ENCODE peak calls at places on chromosome 13, in nine cellular contexts. A, G, V, Y, Q, S, X, I and C are unnamed samples.

GRCh38 chr13:96862093-96862492 is 132.2 kb downstream of the OXGR1 start:
- DNase-seq in Y (no peak), A (no peak), X (no peak), G (no peak), S (no peak), Q (no peak), I (no peak), V (no peak), C (no peak)

GRCh38 chr13:33072282-33072681 is 56.1 kb downstream of the KL start:
- DNase-seq in Y (no peak), A (no peak), Q (no peak), I (no peak), G (no peak), X (no peak), S (no peak), V (no peak), C (no peak)

GRCh38 chr13:30647420-30647819 is 29.7 kb downstream of the USPL1 start:
- DNase-seq in V (no peak), X (no peak), Y (no peak), Q (no peak), A (no peak), I (no peak), S (no peak), G (no peak), C (no peak)

GRCh38 chr13:21047087-21047486 is 14.3 kb downstream of the LATS2 start:
- DNase-seq in X (no peak), V (no peak), G (no peak), Y (no peak), S (no peak), Q (no peak), A (no peak), I (no peak), C (no peak)

GRCh38 chr13:36806102-36806501 is 12.9 kb upstream of the RFXAP start:
- DNase-seq in S (no peak), G (no peak), Q (no peak), V (no peak), I (no peak), A (no peak), Y (no peak), X (no peak), C (no peak)

GRCh38 chr13:74886496-74886895 is 595.5 kb downstream of the TBC1D4 start:
- DNase-seq in X (no peak), G (no peak), Q (no peak), I (no peak), Y (peak), V (peak), A (no peak), S (no peak), C (no peak)

GRCh38 chr13:114019367-114019766 is 45.5 kb upstream of the C13orf46 start:
- DNase-seq in G (no peak), A (no peak), I (no peak), V (no peak), X (no peak), Y (no peak), Q (no peak), S (no peak), C (no peak)

GRCh38 chr13:31096624-31097302 is 64.9 kb downstream of the HSPH1 start:
- DNase-seq in A (no peak), X (no peak), S (no peak), Q (peak), I (no peak), V (no peak), G (no peak), Y (no peak), C (no peak)

GRCh38 chr13:73189766-73190165 is 131.0 kb downstream of the KLF5 start:
- DNase-seq in V (no peak), A (no peak), S (no peak), X (no peak), G (no peak), Q (no peak), I (no peak), Y (no peak), C (no peak)

GRCh38 chr13:85833938-85834337 is 34.7 kb upstream of the SLITRK6 start:
- DNase-seq in Q (no peak), A (no peak), Y (no peak), G (no peak), S (no peak), V (no peak), I (no peak), X (no peak), C (no peak)

GRCh38 chr13:76331948-76332712 is 554.1 kb downstream of the KCTD12 start:
- DNase-seq in X (no peak), I (no peak), G (no peak), Y (peak), V (no peak), Q (no peak), S (no peak), A (no peak), C (no peak)

GRCh38 chr13:40189885-40190655 is 476.4 kb downstream of the FOXO1 start:
- DNase-seq in Y (no peak), S (no peak), I (no peak), V (peak), A (peak), G (no peak), X (no peak), Q (no peak), C (peak)

GRCh38 chr13:57825066-57825465 is 193.5 kb downstream of the PCDH17 start:
- DNase-seq in G (no peak), Y (no peak), X (no peak), A (no peak), V (no peak), S (no peak), Q (no peak), I (no peak), C (no peak)

GRCh38 chr13:67277581-67277980 is 47.4 kb upstream of the PCDH9 start:
- DNase-seq in X (no peak), V (no peak), Y (peak), S (no peak), Q (no peak), I (no peak), G (no peak), A (no peak), C (no peak)

GRCh38 chr13:76792680-76793334 is 93.4 kb downstream of the KCTD12 start:
- DNase-seq in I (no peak), Y (peak), G (peak), Q (no peak), S (peak), A (peak), V (peak), X (no peak), C (no peak)

GRCh38 chr13:65378943-65379519 is 1851.1 kb downstream of the PCDH9 start:
- DNase-seq in X (no peak), G (no peak), A (no peak), S (no peak), I (no peak), V (peak), Q (no peak), Y (peak), C (no peak)

GRCh38 chr13:105368781-105369180 is 1166.7 kb downstream of the EFNB2 start:
- DNase-seq in V (no peak), G (no peak), A (no peak), Q (no peak), Y (no peak), S (no peak), I (no peak), X (no peak), C (no peak)

GRCh38 chr13:96958286-96958891 is 35.9 kb downstream of the OXGR1 start:
- DNase-seq in X (no peak), A (no peak), G (no peak), Y (peak), I (no peak), S (no peak), Q (no peak), V (peak), C (no peak)

GRCh38 chr13:36986462-36987240 is 12.5 kb downstream of the ALG5 start:
- DNase-seq in G (no peak), Q (no peak), S (no peak), I (no peak), A (no peak), X (no peak), V (peak), Y (peak), C (no peak)

GRCh38 chr13:109281017-109281416 is 505.4 kb downstream of the IRS2 start:
- DNase-seq in Y (no peak), A (no peak), X (no peak), Q (no peak), V (no peak), S (no peak), I (no peak), G (no peak), C (no peak)

GRCh38 chr13:40494513-40494912 is 171.9 kb downstream of the FOXO1 start:
- DNase-seq in I (no peak), X (no peak), A (no peak), Y (peak), Q (no peak), G (no peak), V (no peak), S (no peak), C (no peak)

GRCh38 chr13:23322353-23323336 is 110.9 kb downstream of the SACS start:
- DNase-seq in I (no peak), S (no peak), A (no peak), V (no peak), G (no peak), X (no peak), Q (no peak), Y (no peak), C (no peak)

GRCh38 chr13:109998808-109999528 is 212.6 kb upstream of the IRS2 start:
- DNase-seq in X (no peak), Q (no peak), S (no peak), Y (peak), I (no peak), V (peak), G (peak), A (no peak), C (no peak)

GRCh38 chr13:75263741-75264407 is 218.1 kb downstream of the TBC1D4 start:
- DNase-seq in Y (peak), I (no peak), A (no peak), G (peak), V (peak), S (no peak), Q (no peak), X (no peak), C (no peak)

GRCh38 chr13:63198076-63198475 is 1782.4 kb upstream of the PCDH20 start:
- DNase-seq in A (no peak), S (no peak), I (no peak), X (no peak), V (no peak), G (no peak), Q (peak), Y (no peak), C (no peak)

GRCh38 chr13:31896427-31896826 is 135.1 kb upstream of the FRY start:
- DNase-seq in G (peak), A (no peak), X (no peak), V (peak), Q (no peak), S (peak), I (peak), Y (peak), C (no peak)

GRCh38 chr13:54185101-54185500 is 1156.5 kb downstream of the OLFM4 start:
- DNase-seq in G (no peak), I (no peak), S (no peak), X (no peak), Y (no peak), V (no peak), A (no peak), Q (no peak), C (no peak)

GRCh38 chr13:75660694-75661093 is 24.6 kb downstream of the LMO7 start:
- DNase-seq in I (no peak), A (no peak), S (no peak), G (no peak), Y (no peak), X (no peak), Q (no peak), V (no peak), C (no peak)

DNA sequence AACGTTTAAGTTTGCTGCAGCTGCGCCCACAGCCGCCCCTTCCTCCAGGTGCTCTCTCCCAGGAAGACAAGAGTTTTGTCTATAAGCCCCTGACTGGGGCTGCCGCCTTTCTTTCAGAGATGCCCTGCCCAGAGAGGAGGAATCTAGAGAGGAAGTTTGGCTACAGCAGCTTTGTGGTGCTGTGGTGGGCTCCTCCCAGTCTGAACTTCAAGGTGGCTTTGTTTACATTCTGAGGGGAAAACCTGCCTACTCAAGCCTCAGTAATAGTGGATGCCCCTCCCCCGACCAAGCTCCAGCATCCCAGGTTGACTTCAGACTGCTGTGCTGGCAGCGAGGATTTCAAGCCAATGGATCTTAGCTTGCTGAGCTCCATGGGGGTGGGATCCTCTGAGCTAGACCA is 6.4 kb upstream of the ERICH6B start:
- DNase-seq in I (no peak), G (no peak), Y (no peak), X (no peak), S (no peak), V (no peak), A (no peak), Q (no peak), C (no peak)
- TF ChIP-seq CTCF in I (no peak), G (no peak), Y (no peak), X (no peak), S (no peak), V (no peak), A (no peak), Q (no peak), C (no peak)

DNA sequence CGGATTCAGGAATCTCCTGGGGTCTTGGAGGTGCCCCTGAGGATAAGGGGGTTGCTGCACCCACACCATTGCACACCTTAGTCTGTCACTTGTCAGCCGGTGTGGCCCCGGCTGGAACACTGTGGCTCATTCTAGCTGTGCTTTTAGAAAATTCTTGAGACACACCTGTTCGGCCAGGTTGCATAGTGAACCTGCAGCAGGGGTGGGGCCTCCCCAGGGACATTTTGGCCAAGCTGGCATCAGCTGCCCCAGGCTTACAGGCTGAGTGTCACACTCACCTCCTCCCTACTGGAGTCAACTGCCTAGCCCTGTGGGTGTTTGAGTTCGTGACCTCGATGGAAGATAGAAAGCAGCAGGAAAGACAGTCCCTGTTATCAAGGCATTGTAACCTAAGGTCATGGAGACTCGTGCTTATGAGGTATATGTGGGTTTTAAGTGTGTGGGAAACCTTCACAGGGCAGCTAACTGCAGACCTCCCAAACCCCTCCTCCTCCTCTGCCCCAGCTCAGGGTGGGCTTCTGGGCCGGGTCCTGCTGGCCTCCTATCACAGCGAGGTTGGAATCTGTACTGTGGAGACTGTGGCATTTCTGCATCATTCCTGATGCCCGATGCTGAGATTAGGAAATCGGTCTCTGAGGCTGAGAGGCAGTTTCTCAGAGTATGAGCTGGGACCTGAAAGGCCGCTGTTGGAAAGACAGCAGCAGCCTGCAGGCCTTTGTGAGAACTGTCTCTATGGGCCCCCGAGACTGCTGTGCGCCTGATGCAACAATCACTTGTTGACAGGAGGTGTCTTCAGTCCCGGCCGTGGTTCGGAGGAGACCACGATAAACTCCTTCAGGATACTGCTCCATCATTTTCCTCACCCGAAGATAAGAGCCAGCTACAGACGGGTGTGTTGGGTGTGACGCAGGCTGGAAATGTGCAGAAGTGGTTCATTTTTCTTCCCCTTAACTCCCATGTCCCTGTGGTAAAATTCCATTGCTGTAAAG is 72.2 kb downstream of the ATP11A start:
- DNase-seq in G (peak), I (no peak), V (no peak), Y (no peak), A (no peak), Q (peak), S (no peak), X (no peak), C (no peak)
- TF ChIP-seq CTCF in G (no peak), I (no peak), V (no peak), Y (no peak), A (no peak), Q (no peak), S (no peak), X (no peak), C (peak)

GRCh38 chr13:26656919-26657318 is 99.4 kb downstream of the WASF3 start:
- DNase-seq in X (no peak), I (no peak), Q (no peak), G (peak), Y (peak), V (peak), S (no peak), A (no peak), C (no peak)
- TF ChIP-seq CTCF in X (peak), I (no peak), Q (no peak), G (peak), Y (peak), V (peak), S (no peak), A (no peak), C (peak)

GRCh38 chr13:43270043-43270830 is 246.9 kb downstream of the DNAJC15 start:
- DNase-seq in Y (no peak), I (no peak), V (no peak), S (no peak), A (no peak), Q (no peak), X (no peak), G (no peak), C (no peak)
- TF ChIP-seq CTCF in Y (no peak), I (no peak), V (no peak), S (no peak), A (no peak), Q (no peak), X (no peak), G (no peak), C (no peak)

DNA sequence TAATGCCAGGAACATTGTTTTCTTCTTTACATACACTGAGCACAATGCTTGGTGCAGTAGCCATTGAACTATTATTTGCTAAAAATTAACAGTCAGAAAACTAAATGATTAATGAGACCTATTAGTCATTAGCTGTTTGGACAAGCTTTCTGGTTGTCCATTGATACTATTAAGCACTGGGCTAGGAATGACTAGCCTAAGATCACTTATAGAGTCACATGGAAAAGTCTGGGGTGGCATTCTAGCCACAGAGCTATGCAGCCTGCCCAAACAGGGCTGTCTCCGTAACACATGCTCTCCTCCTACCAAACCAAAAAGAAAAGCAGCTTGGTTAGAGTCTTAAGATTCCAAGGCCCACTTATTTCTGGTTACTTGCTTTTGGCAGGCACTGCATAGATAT is 193.5 kb upstream of the NBEA start:
- DNase-seq in Y (no peak), S (no peak), I (no peak), V (no peak), Q (no peak), X (no peak), A (no peak), G (no peak), C (no peak)
- TF ChIP-seq CTCF in Y (no peak), S (no peak), I (no peak), V (no peak), Q (no peak), X (no peak), A (no peak), G (no peak), C (no peak)

DNA sequence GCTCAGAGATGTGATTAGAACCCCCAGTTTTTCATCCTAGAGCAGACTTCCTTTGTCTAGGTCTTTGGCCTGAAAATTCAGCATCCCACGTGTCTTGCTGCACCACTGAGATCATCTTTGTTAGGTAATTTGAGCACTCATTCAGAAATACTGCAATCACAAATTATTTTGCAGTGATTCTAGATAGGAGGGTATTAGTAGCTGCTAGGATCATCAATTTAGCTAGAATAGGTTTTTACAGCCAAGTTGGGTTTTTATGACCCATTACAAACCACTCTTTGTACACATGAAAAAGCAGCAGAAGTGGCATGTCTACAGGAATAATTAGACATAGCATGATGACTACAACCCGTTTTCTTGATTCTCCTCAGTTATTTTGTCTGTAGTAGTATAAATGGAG is 219.6 kb downstream of the GPC6 start:
- DNase-seq in A (no peak), Q (no peak), I (no peak), Y (no peak), G (no peak), X (no peak), V (no peak), S (no peak), C (no peak)
- TF ChIP-seq CTCF in A (no peak), Q (no peak), I (no peak), Y (no peak), G (no peak), X (no peak), V (no peak), S (no peak), C (no peak)

GRCh38 chr13:27953671-27954405 is 15.3 kb downstream of the CDX2 start:
- DNase-seq in G (peak), V (peak), I (no peak), A (peak), X (peak), S (peak), Y (peak), Q (peak), C (peak)
- TF ChIP-seq CTCF in G (peak), V (peak), I (peak), A (peak), X (peak), S (peak), Y (peak), Q (peak), C (peak)

GRCh38 chr13:28401303-28402056 is 93.4 kb downstream of the FLT1 start:
- DNase-seq in G (peak), Y (peak), S (no peak), Q (no peak), X (no peak), I (no peak), A (no peak), V (peak), C (no peak)
- TF ChIP-seq CTCF in G (no peak), Y (no peak), S (no peak), Q (no peak), X (no peak), I (no peak), A (no peak), V (no peak), C (no peak)

GRCh38 chr13:28819046-28819747 is 942 bp upstream of the MTUS2 start:
- DNase-seq in V (peak), Q (no peak), G (no peak), Y (peak), X (no peak), A (no peak), S (no peak), I (no peak), C (peak)
- TF ChIP-seq CTCF in V (no peak), Q (no peak), G (no peak), Y (no peak), X (peak), A (peak), S (no peak), I (no peak), C (no peak)

GRCh38 chr13:89577301-89577700 is 1770.2 kb upstream of the MIR17HG start:
- DNase-seq in A (no peak), Y (no peak), G (no peak), X (no peak), S (no peak), V (no peak), Q (no peak), I (no peak), C (no peak)
- TF ChIP-seq CTCF in A (no peak), Y (no peak), G (no peak), X (no peak), S (no peak), V (no peak), Q (no peak), I (no peak), C (peak)